ENCODE peak calls at places on chromosomes 7 and 10, in six cellular contexts. One of them, this sample, is unnamed.

GRCh38 chr10:111999205-111999914 is 184.2 kb downstream of the GPAM start:
- DNase-seq in A549: no peak
- DNase-seq in GM12892: no peak
- DNase-seq in uterus: no peak
- DNase-seq in lower leg skin: no peak
- DNase-seq in HCT116: no peak
- DNase-seq in this sample: no peak

GRCh38 chr10:16853201-16853600 is 36.0 kb upstream of the RSU1 start:
- DNase-seq in A549: no peak
- DNase-seq in GM12892: no peak
- DNase-seq in uterus: no peak
- DNase-seq in lower leg skin: no peak
- DNase-seq in HCT116: peak; percentile 15
- DNase-seq in this sample: no peak

GRCh38 chr10:52437205-52437646 is 123.1 kb downstream of the DKK1 start:
- DNase-seq in A549: no peak
- DNase-seq in GM12892: no peak
- DNase-seq in uterus: no peak
- DNase-seq in lower leg skin: no peak
- DNase-seq in HCT116: no peak
- DNase-seq in this sample: no peak

GRCh38 chr10:76113952-76114351 is 682.5 kb downstream of the LRMDA start:
- DNase-seq in A549: no peak
- DNase-seq in GM12892: no peak
- DNase-seq in uterus: no peak
- DNase-seq in lower leg skin: no peak
- DNase-seq in HCT116: no peak
- DNase-seq in this sample: no peak

GRCh38 chr10:109966961-109967738 is 40.6 kb upstream of the ADD3 start:
- DNase-seq in A549: no peak
- DNase-seq in GM12892: no peak
- DNase-seq in uterus: no peak
- DNase-seq in lower leg skin: no peak
- DNase-seq in HCT116: no peak
- DNase-seq in this sample: no peak

GRCh38 chr7:18210788-18211187 is 183.1 kb upstream of the PRPS1L1 start:
- DNase-seq in A549: no peak
- DNase-seq in GM12892: no peak
- DNase-seq in uterus: no peak
- DNase-seq in lower leg skin: no peak
- DNase-seq in HCT116: no peak
- DNase-seq in this sample: no peak

GRCh38 chr7:66790219-66790618 is 49.7 kb downstream of the RABGEF1 start:
- DNase-seq in A549: no peak
- DNase-seq in GM12892: no peak
- DNase-seq in uterus: no peak
- DNase-seq in lower leg skin: no peak
- DNase-seq in HCT116: no peak
- DNase-seq in this sample: no peak

GRCh38 chr10:122154034-122154732 is 116.9 kb upstream of the BTBD16 start:
- DNase-seq in A549: no peak
- DNase-seq in GM12892: no peak
- DNase-seq in uterus: no peak
- DNase-seq in lower leg skin: no peak
- DNase-seq in HCT116: no peak
- DNase-seq in this sample: no peak

GRCh38 chr7:117008849-117009531 is 55.7 kb downstream of the ST7 start:
- DNase-seq in A549: no peak
- DNase-seq in GM12892: no peak
- DNase-seq in uterus: no peak
- DNase-seq in lower leg skin: no peak
- DNase-seq in HCT116: no peak
- DNase-seq in this sample: no peak

GRCh38 chr10:18421726-18422293 is 229.6 kb downstream of the NSUN6 start:
- DNase-seq in A549: no peak
- DNase-seq in GM12892: no peak
- DNase-seq in uterus: no peak
- DNase-seq in lower leg skin: no peak
- DNase-seq in HCT116: no peak
- DNase-seq in this sample: no peak

GRCh38 chr10:10293431-10293830 is 724.2 kb upstream of the CELF2 start:
- DNase-seq in A549: no peak
- DNase-seq in GM12892: no peak
- DNase-seq in uterus: peak; percentile 39
- DNase-seq in lower leg skin: no peak
- DNase-seq in HCT116: no peak
- DNase-seq in this sample: no peak

GRCh38 chr7:156827587-156828203 is 65.3 kb downstream of the LMBR1 start:
- DNase-seq in A549: peak; percentile 25
- DNase-seq in GM12892: no peak
- DNase-seq in uterus: no peak
- DNase-seq in lower leg skin: no peak
- DNase-seq in HCT116: peak; percentile 8
- DNase-seq in this sample: no peak

GRCh38 chr10:2885276-2885955 is 181.9 kb upstream of the PFKP start:
- DNase-seq in A549: no peak
- DNase-seq in GM12892: no peak
- DNase-seq in uterus: no peak
- DNase-seq in lower leg skin: no peak
- DNase-seq in HCT116: no peak
- DNase-seq in this sample: no peak

GRCh38 chr7:120628233-120628632 is 229.7 kb downstream of the TSPAN12 start:
- DNase-seq in A549: no peak
- DNase-seq in GM12892: no peak
- DNase-seq in uterus: no peak
- DNase-seq in lower leg skin: no peak
- DNase-seq in HCT116: no peak
- DNase-seq in this sample: no peak

GRCh38 chr10:122307669-122308486 is 36.8 kb downstream of the BTBD16 start:
- DNase-seq in A549: peak; percentile 93
- DNase-seq in GM12892: no peak
- DNase-seq in uterus: peak; percentile 88
- DNase-seq in lower leg skin: peak; percentile 68
- DNase-seq in HCT116: peak; percentile 97
- DNase-seq in this sample: peak; percentile 55

GRCh38 chr7:35648367-35648766 is 46.6 kb downstream of the HERPUD2 start:
- DNase-seq in A549: no peak
- DNase-seq in GM12892: no peak
- DNase-seq in uterus: no peak
- DNase-seq in lower leg skin: no peak
- DNase-seq in HCT116: no peak
- DNase-seq in this sample: no peak

GRCh38 chr10:112954974-112955735 is 5.1 kb downstream of the TCF7L2 start:
- DNase-seq in A549: no peak
- DNase-seq in GM12892: no peak
- DNase-seq in uterus: no peak
- DNase-seq in lower leg skin: no peak
- DNase-seq in HCT116: no peak
- DNase-seq in this sample: no peak

GRCh38 chr7:148050492-148051158 is 539.9 kb upstream of the C7orf33 start:
- DNase-seq in A549: no peak
- DNase-seq in GM12892: no peak
- DNase-seq in uterus: no peak
- DNase-seq in lower leg skin: no peak
- DNase-seq in HCT116: no peak
- DNase-seq in this sample: no peak

GRCh38 chr7:46627038-46627315 is 705.9 kb upstream of the IGFBP3 start:
- DNase-seq in A549: no peak
- DNase-seq in GM12892: no peak
- DNase-seq in uterus: no peak
- DNase-seq in lower leg skin: no peak
- DNase-seq in HCT116: no peak
- DNase-seq in this sample: no peak

GRCh38 chr7:84105582-84105981 is 89.0 kb downstream of the SEMA3A start:
- DNase-seq in A549: no peak
- DNase-seq in GM12892: no peak
- DNase-seq in uterus: no peak
- DNase-seq in lower leg skin: no peak
- DNase-seq in HCT116: no peak
- DNase-seq in this sample: no peak

GRCh38 chr10:84176351-84176750 is 2.8 kb downstream of the GPR15LG start:
- DNase-seq in A549: no peak
- DNase-seq in GM12892: no peak
- DNase-seq in uterus: no peak
- DNase-seq in lower leg skin: no peak
- DNase-seq in HCT116: no peak
- DNase-seq in this sample: no peak

GRCh38 chr10:84172435-84173356 is 905 bp upstream of the GPR15LG start:
- DNase-seq in A549: no peak
- DNase-seq in GM12892: no peak
- DNase-seq in uterus: no peak
- DNase-seq in lower leg skin: no peak
- DNase-seq in HCT116: no peak
- DNase-seq in this sample: no peak

GRCh38 chr10:84175436-84175835 is 1.8 kb downstream of the GPR15LG start:
- DNase-seq in A549: no peak
- DNase-seq in GM12892: no peak
- DNase-seq in uterus: no peak
- DNase-seq in lower leg skin: no peak
- DNase-seq in HCT116: no peak
- DNase-seq in this sample: no peak

GRCh38 chr10:84176836-84177474 is 3.4 kb downstream of the GPR15LG start:
- DNase-seq in A549: no peak
- DNase-seq in GM12892: no peak
- DNase-seq in uterus: no peak
- DNase-seq in lower leg skin: no peak
- DNase-seq in HCT116: no peak
- DNase-seq in this sample: no peak

DNA sequence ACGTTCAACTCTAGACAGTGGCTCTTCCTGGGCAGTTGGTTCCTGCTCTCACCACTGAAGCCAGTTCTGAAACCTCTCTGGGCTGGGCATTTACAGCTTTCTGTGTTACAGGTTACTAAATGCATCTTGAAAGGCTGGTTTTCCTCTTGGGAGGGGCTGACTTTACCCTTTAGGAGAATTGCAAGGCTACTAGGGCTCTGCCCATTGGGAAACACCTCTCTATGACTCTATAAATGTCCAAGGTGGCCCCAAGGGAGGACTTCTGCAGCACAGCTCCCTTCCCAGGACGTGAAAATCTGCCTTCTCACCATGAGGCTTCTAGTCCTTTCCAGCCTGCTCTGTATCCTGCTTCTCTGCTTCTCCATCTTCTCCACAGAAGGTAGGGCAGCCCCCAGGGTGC is at the start of gene GPR15LG:
- DNase-seq in A549: no peak
- DNase-seq in GM12892: no peak
- DNase-seq in uterus: no peak
- DNase-seq in lower leg skin: no peak
- DNase-seq in HCT116: no peak
- DNase-seq in this sample: no peak
- TF ChIP-seq POLR2A in A549: no peak
- TF ChIP-seq POLR2A in GM12892: no peak
- TF ChIP-seq POLR2A in uterus: no peak
- TF ChIP-seq POLR2A in lower leg skin: no peak
- TF ChIP-seq POLR2A in HCT116: no peak
- TF ChIP-seq POLR2A in this sample: no peak

GRCh38 chr7:129949292-129950133 is 3.2 kb downstream of the UBE2H start:
- DNase-seq in A549: no peak
- DNase-seq in GM12892: no peak
- DNase-seq in uterus: no peak
- DNase-seq in lower leg skin: peak; percentile 37
- DNase-seq in HCT116: peak; percentile 40
- DNase-seq in this sample: no peak

GRCh38 chr7:129950191-129950940 is 2.4 kb downstream of the UBE2H start:
- DNase-seq in A549: no peak
- DNase-seq in GM12892: no peak
- DNase-seq in uterus: no peak
- DNase-seq in lower leg skin: no peak
- DNase-seq in HCT116: no peak
- DNase-seq in this sample: no peak

GRCh38 chr7:129947701-129948100 is 5.1 kb downstream of the UBE2H start:
- DNase-seq in A549: no peak
- DNase-seq in GM12892: no peak
- DNase-seq in uterus: no peak
- DNase-seq in lower leg skin: no peak
- DNase-seq in HCT116: no peak
- DNase-seq in this sample: no peak

GRCh38 chr7:129948338-129948737 is 4.4 kb downstream of the UBE2H start:
- DNase-seq in A549: no peak
- DNase-seq in GM12892: no peak
- DNase-seq in uterus: no peak
- DNase-seq in lower leg skin: no peak
- DNase-seq in HCT116: no peak
- DNase-seq in this sample: no peak

GRCh38 chr7:129948877-129949291 is 3.9 kb downstream of the UBE2H start:
- DNase-seq in A549: peak; percentile 92
- DNase-seq in GM12892: peak; percentile 54
- DNase-seq in uterus: peak; percentile 78
- DNase-seq in lower leg skin: peak; percentile 91
- DNase-seq in HCT116: peak; percentile 86
- DNase-seq in this sample: peak; percentile 78
- TF ChIP-seq POLR2A in A549: no peak
- TF ChIP-seq POLR2A in GM12892: no peak
- TF ChIP-seq POLR2A in uterus: peak; percentile 12
- TF ChIP-seq POLR2A in lower leg skin: no peak
- TF ChIP-seq POLR2A in HCT116: no peak
- TF ChIP-seq POLR2A in this sample: no peak

DNA sequence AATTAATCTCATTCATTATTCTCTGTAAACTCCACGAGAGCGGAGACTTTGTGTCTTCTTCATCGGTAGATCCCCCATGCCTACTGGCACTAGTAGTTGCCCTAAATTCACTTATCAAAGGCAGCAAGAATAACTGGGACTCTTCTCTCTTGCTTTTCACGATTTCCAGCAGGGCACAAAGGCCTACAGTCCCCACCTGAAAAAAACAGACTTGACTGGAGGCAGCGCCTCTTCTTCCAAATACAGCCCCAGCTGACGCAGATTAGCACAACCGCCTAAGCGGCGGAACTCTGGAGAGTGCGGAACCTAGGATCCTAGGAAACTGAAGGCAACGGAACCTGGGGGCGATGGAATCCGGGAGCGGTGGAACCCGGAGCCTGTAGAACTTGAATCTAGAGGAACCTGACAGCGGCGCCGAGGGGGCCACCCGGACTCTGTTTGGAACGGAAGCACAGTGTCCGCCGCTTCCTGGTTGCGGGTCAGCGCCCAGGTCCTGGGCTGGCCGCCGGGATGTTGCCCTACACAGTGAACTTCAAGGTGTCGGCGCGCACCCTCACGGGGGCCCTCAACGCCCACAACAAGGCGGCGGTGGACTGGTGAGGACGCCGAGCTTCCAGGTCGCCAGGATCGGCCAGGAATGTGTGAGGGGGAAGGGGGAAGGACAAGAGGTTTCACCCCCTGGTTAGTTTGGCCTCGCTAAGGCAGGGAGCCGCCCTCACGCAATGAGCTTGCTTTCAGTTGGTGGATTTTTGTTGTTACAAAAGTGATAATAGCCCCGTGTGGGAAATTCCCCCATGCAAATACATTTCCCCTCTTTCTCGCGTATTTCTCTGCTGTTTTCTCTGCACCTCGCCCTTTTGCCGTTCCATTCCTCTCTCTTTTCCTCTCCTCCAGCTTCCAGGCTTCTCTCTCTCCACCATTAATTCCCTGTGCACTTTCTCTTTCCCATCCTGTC is at the start of gene WDR11:
- DNase-seq in A549: peak; percentile 75
- DNase-seq in GM12892: peak; percentile 44
- DNase-seq in uterus: peak; percentile 86
- DNase-seq in lower leg skin: peak; percentile 83
- DNase-seq in HCT116: peak; percentile 93
- DNase-seq in this sample: peak; percentile 61
- TF ChIP-seq POLR2A in A549: peak; percentile 92
- TF ChIP-seq POLR2A in GM12892: peak; percentile 96
- TF ChIP-seq POLR2A in uterus: peak; percentile 58
- TF ChIP-seq POLR2A in lower leg skin: no peak
- TF ChIP-seq POLR2A in HCT116: peak; percentile 93
- TF ChIP-seq POLR2A in this sample: peak; percentile 91

GRCh38 chr10:125152646-125153368 is 7.6 kb downstream of the CTBP2 start:
- DNase-seq in A549: no peak
- DNase-seq in GM12892: no peak
- DNase-seq in uterus: peak; percentile 47
- DNase-seq in lower leg skin: no peak
- DNase-seq in HCT116: no peak
- DNase-seq in this sample: no peak
- TF ChIP-seq POLR2A in A549: no peak
- TF ChIP-seq POLR2A in GM12892: no peak
- TF ChIP-seq POLR2A in uterus: no peak
- TF ChIP-seq POLR2A in lower leg skin: no peak
- TF ChIP-seq POLR2A in HCT116: no peak
- TF ChIP-seq POLR2A in this sample: no peak

This sample was measured in H54.